ENCODE peak calls at places on chromosome 20, in ten cellular contexts. One of them, this sample, is unnamed.
A peak's percentile ranks its signal among the peaks of the same experiment; 100 is the strongest.

GRCh38 chr20:44219287-44219686 is 8.7 kb upstream of the OSER1 start:
- DNase-seq in bronchial epithelial cell: no peak
- DNase-seq in ELR: no peak
- DNase-seq in GM13977: no peak
- DNase-seq in stimulated activated CD8-positive, alpha-beta memory T cell treated with anti-CD3 and anti-CD28 coated beads, Interleukin-15, amount 100 ng/mL, for 1 hour: no peak
- DNase-seq in HEK293T: no peak
- DNase-seq in left lung: no peak
- DNase-seq in AG10803: no peak
- DNase-seq in GM10248: no peak
- DNase-seq in brain microvascular endothelial cell: no peak
- DNase-seq in this sample: no peak

GRCh38 chr20:2449386-2449785 is 21.2 kb downstream of the SNRPB start:
- DNase-seq in bronchial epithelial cell: no peak
- DNase-seq in ELR: no peak
- DNase-seq in GM13977: no peak
- DNase-seq in stimulated activated CD8-positive, alpha-beta memory T cell treated with anti-CD3 and anti-CD28 coated beads, Interleukin-15, amount 100 ng/mL, for 1 hour: no peak
- DNase-seq in HEK293T: no peak
- DNase-seq in left lung: no peak
- DNase-seq in AG10803: no peak
- DNase-seq in GM10248: no peak
- DNase-seq in brain microvascular endothelial cell: no peak
- DNase-seq in this sample: no peak

GRCh38 chr20:35901678-35902544 is 52.4 kb downstream of the SCAND1 start:
- DNase-seq in bronchial epithelial cell: peak; percentile 86
- DNase-seq in ELR: peak; percentile 96
- DNase-seq in GM13977: no peak
- DNase-seq in stimulated activated CD8-positive, alpha-beta memory T cell treated with anti-CD3 and anti-CD28 coated beads, Interleukin-15, amount 100 ng/mL, for 1 hour: no peak
- DNase-seq in HEK293T: no peak
- DNase-seq in left lung: no peak
- DNase-seq in AG10803: peak; percentile 86
- DNase-seq in GM10248: no peak
- DNase-seq in brain microvascular endothelial cell: peak; percentile 91
- DNase-seq in this sample: no peak

GRCh38 chr20:47360207-47360488 is 3.6 kb upstream of the ZMYND8 start:
- DNase-seq in bronchial epithelial cell: peak; percentile 98
- DNase-seq in ELR: peak; percentile 49
- DNase-seq in GM13977: no peak
- DNase-seq in stimulated activated CD8-positive, alpha-beta memory T cell treated with anti-CD3 and anti-CD28 coated beads, Interleukin-15, amount 100 ng/mL, for 1 hour: no peak
- DNase-seq in HEK293T: no peak
- DNase-seq in left lung: no peak
- DNase-seq in AG10803: peak; percentile 77
- DNase-seq in GM10248: no peak
- DNase-seq in brain microvascular endothelial cell: no peak
- DNase-seq in this sample: no peak

GRCh38 chr20:14957416-14957815 is 620.0 kb upstream of the FLRT3 start:
- DNase-seq in bronchial epithelial cell: no peak
- DNase-seq in ELR: no peak
- DNase-seq in GM13977: no peak
- DNase-seq in stimulated activated CD8-positive, alpha-beta memory T cell treated with anti-CD3 and anti-CD28 coated beads, Interleukin-15, amount 100 ng/mL, for 1 hour: no peak
- DNase-seq in HEK293T: no peak
- DNase-seq in left lung: no peak
- DNase-seq in AG10803: no peak
- DNase-seq in GM10248: no peak
- DNase-seq in brain microvascular endothelial cell: no peak
- DNase-seq in this sample: no peak

GRCh38 chr20:47985092-47985850 is 200.0 kb upstream of the SULF2 start:
- DNase-seq in bronchial epithelial cell: peak; percentile 35
- DNase-seq in ELR: peak; percentile 24
- DNase-seq in GM13977: no peak
- DNase-seq in stimulated activated CD8-positive, alpha-beta memory T cell treated with anti-CD3 and anti-CD28 coated beads, Interleukin-15, amount 100 ng/mL, for 1 hour: no peak
- DNase-seq in HEK293T: peak; percentile 50
- DNase-seq in left lung: peak; percentile 70
- DNase-seq in AG10803: peak; percentile 78
- DNase-seq in GM10248: no peak
- DNase-seq in brain microvascular endothelial cell: no peak
- DNase-seq in this sample: no peak

GRCh38 chr20:63315982-63316491 is 23.1 kb downstream of the COL20A1 start:
- DNase-seq in bronchial epithelial cell: no peak
- DNase-seq in ELR: no peak
- DNase-seq in GM13977: no peak
- DNase-seq in stimulated activated CD8-positive, alpha-beta memory T cell treated with anti-CD3 and anti-CD28 coated beads, Interleukin-15, amount 100 ng/mL, for 1 hour: no peak
- DNase-seq in HEK293T: no peak
- DNase-seq in left lung: no peak
- DNase-seq in AG10803: no peak
- DNase-seq in GM10248: no peak
- DNase-seq in brain microvascular endothelial cell: no peak
- DNase-seq in this sample: no peak

GRCh38 chr20:58054744-58055373 is 173.6 kb downstream of the ANKRD60 start:
- DNase-seq in bronchial epithelial cell: no peak
- DNase-seq in ELR: no peak
- DNase-seq in GM13977: no peak
- DNase-seq in stimulated activated CD8-positive, alpha-beta memory T cell treated with anti-CD3 and anti-CD28 coated beads, Interleukin-15, amount 100 ng/mL, for 1 hour: no peak
- DNase-seq in HEK293T: no peak
- DNase-seq in left lung: peak; percentile 73
- DNase-seq in AG10803: peak; percentile 28
- DNase-seq in GM10248: no peak
- DNase-seq in brain microvascular endothelial cell: no peak
- DNase-seq in this sample: no peak

GRCh38 chr20:64115171-64115911 is 8.0 kb upstream of the NPBWR2 start:
- DNase-seq in bronchial epithelial cell: no peak
- DNase-seq in ELR: no peak
- DNase-seq in GM13977: no peak
- DNase-seq in stimulated activated CD8-positive, alpha-beta memory T cell treated with anti-CD3 and anti-CD28 coated beads, Interleukin-15, amount 100 ng/mL, for 1 hour: no peak
- DNase-seq in HEK293T: no peak
- DNase-seq in left lung: peak; percentile 18
- DNase-seq in AG10803: no peak
- DNase-seq in GM10248: no peak
- DNase-seq in brain microvascular endothelial cell: no peak
- DNase-seq in this sample: no peak

GRCh38 chr20:45963059-45964011 is 8.7 kb downstream of the ZNF335 start:
- DNase-seq in bronchial epithelial cell: peak; percentile 49
- DNase-seq in ELR: peak; percentile 71
- DNase-seq in GM13977: no peak
- DNase-seq in stimulated activated CD8-positive, alpha-beta memory T cell treated with anti-CD3 and anti-CD28 coated beads, Interleukin-15, amount 100 ng/mL, for 1 hour: no peak
- DNase-seq in HEK293T: no peak
- DNase-seq in left lung: peak; percentile 31
- DNase-seq in AG10803: peak; percentile 34
- DNase-seq in GM10248: no peak
- DNase-seq in brain microvascular endothelial cell: peak; percentile 12
- DNase-seq in this sample: no peak

GRCh38 chr20:17910828-17911294 is 57.7 kb downstream of the SNX5 start:
- DNase-seq in bronchial epithelial cell: peak; percentile 25
- DNase-seq in ELR: peak; percentile 49
- DNase-seq in GM13977: no peak
- DNase-seq in stimulated activated CD8-positive, alpha-beta memory T cell treated with anti-CD3 and anti-CD28 coated beads, Interleukin-15, amount 100 ng/mL, for 1 hour: no peak
- DNase-seq in HEK293T: no peak
- DNase-seq in left lung: no peak
- DNase-seq in AG10803: peak; percentile 94
- DNase-seq in GM10248: no peak
- DNase-seq in brain microvascular endothelial cell: peak; percentile 89
- DNase-seq in this sample: no peak

GRCh38 chr20:4427936-4428581 is 293.6 kb upstream of the PRND start:
- DNase-seq in bronchial epithelial cell: no peak
- DNase-seq in ELR: no peak
- DNase-seq in GM13977: no peak
- DNase-seq in stimulated activated CD8-positive, alpha-beta memory T cell treated with anti-CD3 and anti-CD28 coated beads, Interleukin-15, amount 100 ng/mL, for 1 hour: no peak
- DNase-seq in HEK293T: no peak
- DNase-seq in left lung: no peak
- DNase-seq in AG10803: peak; percentile 26
- DNase-seq in GM10248: no peak
- DNase-seq in brain microvascular endothelial cell: no peak
- DNase-seq in this sample: no peak

GRCh38 chr20:37946946-37947345 is 44.0 kb downstream of the VSTM2L start:
- DNase-seq in bronchial epithelial cell: no peak
- DNase-seq in ELR: no peak
- DNase-seq in GM13977: no peak
- DNase-seq in stimulated activated CD8-positive, alpha-beta memory T cell treated with anti-CD3 and anti-CD28 coated beads, Interleukin-15, amount 100 ng/mL, for 1 hour: no peak
- DNase-seq in HEK293T: no peak
- DNase-seq in left lung: no peak
- DNase-seq in AG10803: no peak
- DNase-seq in GM10248: no peak
- DNase-seq in brain microvascular endothelial cell: no peak
- DNase-seq in this sample: no peak

GRCh38 chr20:53247460-53248103 is 275.4 kb downstream of the TSHZ2 start:
- DNase-seq in bronchial epithelial cell: no peak
- DNase-seq in ELR: no peak
- DNase-seq in GM13977: no peak
- DNase-seq in stimulated activated CD8-positive, alpha-beta memory T cell treated with anti-CD3 and anti-CD28 coated beads, Interleukin-15, amount 100 ng/mL, for 1 hour: no peak
- DNase-seq in HEK293T: no peak
- DNase-seq in left lung: no peak
- DNase-seq in AG10803: no peak
- DNase-seq in GM10248: no peak
- DNase-seq in brain microvascular endothelial cell: no peak
- DNase-seq in this sample: no peak

GRCh38 chr20:43737925-43738324 is 11.1 kb upstream of the GTSF1L start:
- DNase-seq in bronchial epithelial cell: no peak
- DNase-seq in ELR: no peak
- DNase-seq in GM13977: no peak
- DNase-seq in stimulated activated CD8-positive, alpha-beta memory T cell treated with anti-CD3 and anti-CD28 coated beads, Interleukin-15, amount 100 ng/mL, for 1 hour: no peak
- DNase-seq in HEK293T: no peak
- DNase-seq in left lung: no peak
- DNase-seq in AG10803: no peak
- DNase-seq in GM10248: no peak
- DNase-seq in brain microvascular endothelial cell: no peak
- DNase-seq in this sample: no peak

GRCh38 chr20:41172296-41173140 is 35.2 kb downstream of the PLCG1 start:
- DNase-seq in bronchial epithelial cell: no peak
- DNase-seq in ELR: no peak
- DNase-seq in GM13977: no peak
- DNase-seq in stimulated activated CD8-positive, alpha-beta memory T cell treated with anti-CD3 and anti-CD28 coated beads, Interleukin-15, amount 100 ng/mL, for 1 hour: no peak
- DNase-seq in HEK293T: no peak
- DNase-seq in left lung: peak; percentile 31
- DNase-seq in AG10803: no peak
- DNase-seq in GM10248: no peak
- DNase-seq in brain microvascular endothelial cell: no peak
- DNase-seq in this sample: no peak

GRCh38 chr20:3808141-3808479 is 12.0 kb downstream of the CDC25B start:
- DNase-seq in bronchial epithelial cell: peak; percentile 87
- DNase-seq in ELR: peak; percentile 93
- DNase-seq in GM13977: no peak
- DNase-seq in stimulated activated CD8-positive, alpha-beta memory T cell treated with anti-CD3 and anti-CD28 coated beads, Interleukin-15, amount 100 ng/mL, for 1 hour: no peak
- DNase-seq in HEK293T: no peak
- DNase-seq in left lung: peak; percentile 91
- DNase-seq in AG10803: peak; percentile 96
- DNase-seq in GM10248: no peak
- DNase-seq in brain microvascular endothelial cell: no peak
- DNase-seq in this sample: no peak

GRCh38 chr20:32227744-32228688 is 20.3 kb downstream of the POFUT1 start:
- DNase-seq in bronchial epithelial cell: no peak
- DNase-seq in ELR: no peak
- DNase-seq in GM13977: no peak
- DNase-seq in stimulated activated CD8-positive, alpha-beta memory T cell treated with anti-CD3 and anti-CD28 coated beads, Interleukin-15, amount 100 ng/mL, for 1 hour: no peak
- DNase-seq in HEK293T: no peak
- DNase-seq in left lung: peak; percentile 38
- DNase-seq in AG10803: no peak
- DNase-seq in GM10248: no peak
- DNase-seq in brain microvascular endothelial cell: no peak
- DNase-seq in this sample: no peak

GRCh38 chr20:22404609-22405170 is 179.7 kb downstream of the FOXA2 start:
- DNase-seq in bronchial epithelial cell: no peak
- DNase-seq in ELR: no peak
- DNase-seq in GM13977: no peak
- DNase-seq in stimulated activated CD8-positive, alpha-beta memory T cell treated with anti-CD3 and anti-CD28 coated beads, Interleukin-15, amount 100 ng/mL, for 1 hour: no peak
- DNase-seq in HEK293T: no peak
- DNase-seq in left lung: no peak
- DNase-seq in AG10803: peak; percentile 8
- DNase-seq in GM10248: no peak
- DNase-seq in brain microvascular endothelial cell: no peak
- DNase-seq in this sample: no peak

GRCh38 chr20:37567671-37568588 is 40.3 kb upstream of the BLCAP start:
- DNase-seq in bronchial epithelial cell: no peak
- DNase-seq in ELR: no peak
- DNase-seq in GM13977: no peak
- DNase-seq in stimulated activated CD8-positive, alpha-beta memory T cell treated with anti-CD3 and anti-CD28 coated beads, Interleukin-15, amount 100 ng/mL, for 1 hour: no peak
- DNase-seq in HEK293T: peak; percentile 34
- DNase-seq in left lung: no peak
- DNase-seq in AG10803: no peak
- DNase-seq in GM10248: no peak
- DNase-seq in brain microvascular endothelial cell: no peak
- DNase-seq in this sample: no peak

GRCh38 chr20:64168381-64169088 is 4.3 kb downstream of the MYT1 start:
- DNase-seq in bronchial epithelial cell: no peak
- DNase-seq in ELR: no peak
- DNase-seq in GM13977: no peak
- DNase-seq in stimulated activated CD8-positive, alpha-beta memory T cell treated with anti-CD3 and anti-CD28 coated beads, Interleukin-15, amount 100 ng/mL, for 1 hour: no peak
- DNase-seq in HEK293T: no peak
- DNase-seq in left lung: no peak
- DNase-seq in AG10803: peak; percentile 11
- DNase-seq in GM10248: no peak
- DNase-seq in brain microvascular endothelial cell: no peak
- DNase-seq in this sample: no peak

GRCh38 chr20:1291191-1291741 is 25.2 kb downstream of the SNPH start:
- DNase-seq in bronchial epithelial cell: no peak
- DNase-seq in ELR: peak; percentile 35
- DNase-seq in GM13977: no peak
- DNase-seq in stimulated activated CD8-positive, alpha-beta memory T cell treated with anti-CD3 and anti-CD28 coated beads, Interleukin-15, amount 100 ng/mL, for 1 hour: no peak
- DNase-seq in HEK293T: no peak
- DNase-seq in left lung: no peak
- DNase-seq in AG10803: peak; percentile 50
- DNase-seq in GM10248: no peak
- DNase-seq in brain microvascular endothelial cell: peak; percentile 26
- DNase-seq in this sample: no peak

GRCh38 chr20:48864254-48864653 is 36.5 kb upstream of the PREX1 start:
- DNase-seq in bronchial epithelial cell: no peak
- DNase-seq in ELR: no peak
- DNase-seq in GM13977: no peak
- DNase-seq in stimulated activated CD8-positive, alpha-beta memory T cell treated with anti-CD3 and anti-CD28 coated beads, Interleukin-15, amount 100 ng/mL, for 1 hour: no peak
- DNase-seq in HEK293T: no peak
- DNase-seq in left lung: no peak
- DNase-seq in AG10803: no peak
- DNase-seq in GM10248: no peak
- DNase-seq in brain microvascular endothelial cell: no peak
- DNase-seq in this sample: no peak

GRCh38 chr20:20276806-20277530 is 90.9 kb upstream of the INSM1 start:
- DNase-seq in bronchial epithelial cell: no peak
- DNase-seq in ELR: no peak
- DNase-seq in GM13977: no peak
- DNase-seq in stimulated activated CD8-positive, alpha-beta memory T cell treated with anti-CD3 and anti-CD28 coated beads, Interleukin-15, amount 100 ng/mL, for 1 hour: no peak
- DNase-seq in HEK293T: no peak
- DNase-seq in left lung: no peak
- DNase-seq in AG10803: no peak
- DNase-seq in GM10248: no peak
- DNase-seq in brain microvascular endothelial cell: no peak
- DNase-seq in this sample: no peak

GRCh38 chr20:47791084-47791599 is 5.9 kb upstream of the SULF2 start:
- DNase-seq in bronchial epithelial cell: peak; percentile 86
- DNase-seq in ELR: no peak
- DNase-seq in GM13977: no peak
- DNase-seq in stimulated activated CD8-positive, alpha-beta memory T cell treated with anti-CD3 and anti-CD28 coated beads, Interleukin-15, amount 100 ng/mL, for 1 hour: no peak
- DNase-seq in HEK293T: no peak
- DNase-seq in left lung: no peak
- DNase-seq in AG10803: no peak
- DNase-seq in GM10248: no peak
- DNase-seq in brain microvascular endothelial cell: no peak
- DNase-seq in this sample: no peak

GRCh38 chr20:16123623-16124022 is 449.6 kb downstream of the KIF16B start:
- DNase-seq in bronchial epithelial cell: peak; percentile 74
- DNase-seq in ELR: no peak
- DNase-seq in GM13977: no peak
- DNase-seq in stimulated activated CD8-positive, alpha-beta memory T cell treated with anti-CD3 and anti-CD28 coated beads, Interleukin-15, amount 100 ng/mL, for 1 hour: no peak
- DNase-seq in HEK293T: no peak
- DNase-seq in left lung: no peak
- DNase-seq in AG10803: peak; percentile 2
- DNase-seq in GM10248: no peak
- DNase-seq in brain microvascular endothelial cell: no peak
- DNase-seq in this sample: no peak

GRCh38 chr20:61934716-61935530 is 130.8 kb downstream of the TAF4 start:
- DNase-seq in bronchial epithelial cell: no peak
- DNase-seq in ELR: no peak
- DNase-seq in GM13977: no peak
- DNase-seq in stimulated activated CD8-positive, alpha-beta memory T cell treated with anti-CD3 and anti-CD28 coated beads, Interleukin-15, amount 100 ng/mL, for 1 hour: no peak
- DNase-seq in HEK293T: no peak
- DNase-seq in left lung: peak; percentile 17
- DNase-seq in AG10803: peak; percentile 48
- DNase-seq in GM10248: no peak
- DNase-seq in brain microvascular endothelial cell: no peak
- DNase-seq in this sample: no peak

GRCh38 chr20:6492396-6493055 is 275.0 kb upstream of the BMP2 start:
- DNase-seq in bronchial epithelial cell: peak; percentile 47
- DNase-seq in ELR: no peak
- DNase-seq in GM13977: no peak
- DNase-seq in stimulated activated CD8-positive, alpha-beta memory T cell treated with anti-CD3 and anti-CD28 coated beads, Interleukin-15, amount 100 ng/mL, for 1 hour: no peak
- DNase-seq in HEK293T: no peak
- DNase-seq in left lung: no peak
- DNase-seq in AG10803: no peak
- DNase-seq in GM10248: no peak
- DNase-seq in brain microvascular endothelial cell: peak; percentile 29
- DNase-seq in this sample: no peak